ENCODE peak calls at places on chromosome 3, in four cellular contexts. Y is ELR, K is G401, Z is osteocyte. I is an unnamed sample.

GRCh38 chr3:186839874-186840641 is 2.5 kb upstream of the ADIPOQ start:
- DNase-seq in Y (no peak), K (no peak), Z (peak; percentile 75), I (no peak)

GRCh38 chr3:148026009-148026588 is 616.9 kb downstream of the ZIC1 start:
- DNase-seq in Y (no peak), Z (no peak), K (no peak), I (no peak)

GRCh38 chr3:149554826-149555225 is 80.3 kb downstream of the TM4SF4 start:
- DNase-seq in Y (peak; percentile 90), K (no peak), Z (no peak), I (peak; percentile 95)

GRCh38 chr3:126570103-126570541 is 11.4 kb upstream of the C3orf22 start:
- DNase-seq in Y (peak; percentile 16), Z (no peak), K (no peak), I (no peak)

GRCh38 chr3:117016359-117016758 is 306.8 kb downstream of the TUSC7 start:
- DNase-seq in Y (no peak), K (no peak), Z (no peak), I (no peak)

GRCh38 chr3:42699511-42699971 is 3.1 kb downstream of the HHATL start:
- DNase-seq in K (no peak), Z (peak; percentile 71), Y (no peak), I (no peak)

GRCh38 chr3:31581660-31582059 is 48.9 kb downstream of the STT3B start:
- DNase-seq in Z (no peak), Y (no peak), K (no peak), I (no peak)

GRCh38 chr3:141311170-141311495 is 57.2 kb upstream of the ZBTB38 start:
- DNase-seq in Z (no peak), Y (no peak), K (no peak), I (no peak)

GRCh38 chr3:125231895-125232294 is 19.3 kb upstream of the SLC12A8 start:
- DNase-seq in K (no peak), Z (no peak), Y (peak; percentile 90), I (peak; percentile 89)

I was measured in A172.